ENCODE peak calls at places on chromosome 15, in five cellular contexts. K is CD4-positive, alpha-beta T cell; J is endothelial cell; I is gastrocnemius medialis; N is fibroblast of lung. W is an unnamed sample.

GRCh38 chr15:58440181-58440910 is 8.6 kb downstream of the LIPC start:
- DNase-seq in K (no peak), J (no peak), I (peak), N (peak), W (no peak)

GRCh38 chr15:66563126-66563525 is 2.7 kb downstream of the LCTL start:
- DNase-seq in K (no peak), J (no peak), I (no peak), N (peak), W (no peak)

GRCh38 chr15:101328001-101328400 is 33.0 kb upstream of the SNRPA1 start:
- DNase-seq in K (no peak), J (no peak), I (no peak), N (no peak), W (no peak)

GRCh38 chr15:29090617-29091466 is 178.8 kb downstream of the NSMCE3 start:
- DNase-seq in K (peak), J (peak), I (no peak), N (no peak), W (no peak)

GRCh38 chr15:37981781-37982180 is 47.3 kb downstream of the TMCO5A start:
- DNase-seq in K (no peak), J (no peak), I (no peak), N (peak), W (no peak)

GRCh38 chr15:25852696-25853524 is 10.2 kb downstream of the ATP10A start:
- DNase-seq in K (no peak), J (no peak), I (no peak), N (no peak), W (no peak)

GRCh38 chr15:65937046-65937445 is 67.8 kb downstream of the RAB11A start:
- DNase-seq in K (no peak), J (no peak), I (no peak), N (no peak), W (no peak)

GRCh38 chr15:97984157-97984556 is 23.7 kb downstream of the ARRDC4 start:
- DNase-seq in K (no peak), J (no peak), I (no peak), N (no peak), W (no peak)

GRCh38 chr15:55358471-55358870 is 39.4 kb downstream of the PIGB start:
- DNase-seq in K (no peak), J (no peak), I (no peak), N (no peak), W (no peak)

GRCh38 chr15:90603893-90604292 is 74.2 kb downstream of the CRTC3 start:
- DNase-seq in K (peak), J (no peak), I (no peak), N (no peak), W (no peak)
- TF ChIP-seq CTCF in K (peak), J (no peak), I (no peak), N (peak), W (peak)

GRCh38 chr15:64854526-64854925 is 12.8 kb downstream of the PLEKHO2 start:
- DNase-seq in K (no peak), J (no peak), I (no peak), N (no peak), W (no peak)
- TF ChIP-seq CTCF in K (no peak), J (no peak), I (no peak), N (no peak), W (no peak)

GRCh38 chr15:60731583-60732130 is 252.7 kb upstream of the ICE2 start:
- DNase-seq in K (no peak), J (no peak), I (no peak), N (no peak), W (no peak)
- TF ChIP-seq CTCF in K (no peak), J (no peak), I (no peak), N (no peak), W (no peak)

GRCh38 chr15:90818251-90819210 is 49.9 kb upstream of the FURIN start:
- DNase-seq in K (no peak), J (no peak), I (no peak), N (no peak), W (peak)
- TF ChIP-seq CTCF in K (peak), J (peak), I (no peak), N (no peak), W (peak)

GRCh38 chr15:60932051-60932915 is 296.8 kb downstream of the RORA start:
- DNase-seq in K (peak), J (no peak), I (peak), N (peak), W (no peak)
- TF ChIP-seq CTCF in K (no peak), J (no peak), I (peak), N (no peak), W (no peak)

GRCh38 chr15:94523873-94524272 is 292.5 kb downstream of the MCTP2 start:
- DNase-seq in K (no peak), J (no peak), I (no peak), N (no peak), W (no peak)

GRCh38 chr15:94524565-94524964 is 293.2 kb downstream of the MCTP2 start:
- DNase-seq in K (no peak), J (no peak), I (no peak), N (no peak), W (no peak)

GRCh38 chr15:94522125-94522524 is 290.8 kb downstream of the MCTP2 start:
- DNase-seq in K (no peak), J (no peak), I (no peak), N (no peak), W (no peak)

DNA sequence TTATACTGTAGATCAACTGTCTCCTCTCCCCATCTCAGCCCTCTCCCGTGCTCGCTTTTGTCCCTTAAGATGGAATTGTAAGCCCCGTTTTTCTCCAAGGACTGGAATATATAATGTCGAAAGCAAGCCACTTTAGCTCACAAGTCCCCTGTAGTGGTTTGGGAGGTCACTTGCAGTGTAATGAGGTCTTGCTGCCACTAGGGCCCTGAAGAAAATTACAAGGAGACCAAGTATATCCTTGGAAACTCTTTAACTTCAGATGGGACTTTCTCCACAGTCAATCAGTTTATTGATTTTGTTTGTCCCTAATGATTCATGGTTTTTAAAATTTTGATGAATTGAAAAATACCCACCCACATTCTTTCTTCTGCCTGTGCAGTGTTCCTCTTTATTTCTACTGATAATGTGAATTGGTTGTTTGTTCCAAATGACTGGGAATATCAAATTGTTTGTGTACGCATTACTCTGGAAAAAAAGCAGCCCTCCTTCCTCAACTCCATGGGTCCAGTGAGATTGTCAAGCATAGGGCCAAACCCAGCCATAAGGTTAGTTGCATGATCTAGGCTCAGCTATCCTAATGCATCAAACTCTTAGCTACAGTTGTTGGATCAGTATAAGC is 294.8 kb downstream of the MCTP2 start:
- DNase-seq in K (no peak), J (peak), I (no peak), N (no peak), W (no peak)
- TF ChIP-seq CTCF in K (no peak), J (peak), I (no peak), N (no peak), W (no peak)

W was measured in GM20000.